ENCODE peak calls at places on chromosomes 1 and 21, in eight cellular contexts. T is ovary, G is uterus, E is H1, L is right atrium auricular region, R is right lobe of liver, S is keratinocyte, Y is tibial nerve. C is an unnamed sample.

GRCh38 chr1:71097428-71097827 is 16.6 kb upstream of the ZRANB2 start:
- DNase-seq in T (no peak), G (no peak), E (no peak), L (no peak), R (no peak), S (no peak), Y (no peak), C (no peak)

GRCh38 chr1:174413632-174414031 is 34.1 kb upstream of the GPR52 start:
- DNase-seq in T (no peak), G (no peak), E (no peak), L (no peak), R (no peak), S (no peak), Y (no peak), C (no peak)

GRCh38 chr1:171841931-171842723 is 829 bp downstream of the DNM3 start:
- DNase-seq in T (no peak), G (peak; percentile 18), E (peak; percentile 71), L (no peak), R (no peak), S (no peak), Y (no peak), C (no peak)

GRCh38 chr1:212012034-212012740 is 23.2 kb downstream of the INTS7 start:
- DNase-seq in T (peak; percentile 48), G (peak; percentile 50), E (peak; percentile 66), L (peak; percentile 77), R (peak; percentile 67), S (no peak), Y (peak; percentile 41), C (no peak)

GRCh38 chr1:184843732-184844495 is 89.3 kb upstream of the EDEM3 start:
- DNase-seq in T (no peak), G (no peak), E (no peak), L (no peak), R (no peak), S (no peak), Y (no peak), C (no peak)

GRCh38 chr21:45407629-45408247 is 2.8 kb downstream of the COL18A1 start:
- DNase-seq in T (no peak), G (no peak), E (no peak), L (no peak), R (peak; percentile 13), S (no peak), Y (no peak), C (no peak)

GRCh38 chr1:213692236-213692831 is 295.4 kb upstream of the PROX1 start:
- DNase-seq in T (no peak), G (no peak), E (no peak), L (no peak), R (no peak), S (no peak), Y (no peak), C (no peak)

GRCh38 chr1:110356379-110356778 is 17.2 kb downstream of the RBM15 start:
- DNase-seq in T (no peak), G (no peak), E (no peak), L (no peak), R (no peak), S (no peak), Y (no peak), C (no peak)

GRCh38 chr1:2911391-2912178 is 109.7 kb upstream of the ACTRT2 start:
- DNase-seq in T (no peak), G (no peak), E (no peak), L (no peak), R (no peak), S (no peak), Y (no peak), C (no peak)

GRCh38 chr1:201946224-201946908 is at the start of gene LMOD1:
- DNase-seq in T (peak; percentile 95), G (peak; percentile 95), E (peak; percentile 84), L (peak; percentile 94), R (peak; percentile 48), S (no peak), Y (peak; percentile 83), C (no peak)

GRCh38 chr1:15242766-15243165 is 4.3 kb upstream of the FHAD1 start:
- DNase-seq in T (no peak), G (no peak), E (no peak), L (peak; percentile 36), R (no peak), S (no peak), Y (no peak), C (no peak)

GRCh38 chr21:46126321-46127238 is 28.7 kb downstream of the COL6A2 start:
- DNase-seq in T (peak; percentile 14), G (peak; percentile 28), E (peak; percentile 39), L (no peak), R (peak; percentile 20), S (no peak), Y (peak; percentile 11), C (no peak)

GRCh38 chr1:177849130-177849529 is 120.7 kb downstream of the SEC16B start:
- DNase-seq in T (no peak), G (peak; percentile 37), E (no peak), L (no peak), R (no peak), S (peak; percentile 13), Y (no peak), C (no peak)

GRCh38 chr1:100626397-100626796 is 88.5 kb downstream of the GPR88 start:
- DNase-seq in T (no peak), G (no peak), E (no peak), L (no peak), R (no peak), S (no peak), Y (no peak), C (no peak)

GRCh38 chr1:1359668-1360468 is 1.5 kb upstream of the MXRA8 start:
- DNase-seq in T (peak; percentile 64), G (peak; percentile 75), E (no peak), L (no peak), R (no peak), S (no peak), Y (peak; percentile 80), C (no peak)

GRCh38 chr21:41678944-41679343 is 87.9 kb downstream of the RIPK4 start:
- DNase-seq in T (peak; percentile 79), G (peak; percentile 68), E (peak; percentile 87), L (peak; percentile 97), R (peak; percentile 94), S (peak; percentile 99), Y (peak; percentile 88), C (peak; percentile 42)

GRCh38 chr1:59750612-59751395 is 63.9 kb upstream of the HOOK1 start:
- DNase-seq in T (peak; percentile 49), G (peak; percentile 63), E (no peak), L (peak; percentile 69), R (no peak), S (peak; percentile 75), Y (peak; percentile 46), C (no peak)

GRCh38 chr1:108130812-108131211 is 69.3 kb downstream of the SLC25A24 start:
- DNase-seq in T (no peak), G (no peak), E (no peak), L (no peak), R (no peak), S (no peak), Y (no peak), C (no peak)

DNA sequence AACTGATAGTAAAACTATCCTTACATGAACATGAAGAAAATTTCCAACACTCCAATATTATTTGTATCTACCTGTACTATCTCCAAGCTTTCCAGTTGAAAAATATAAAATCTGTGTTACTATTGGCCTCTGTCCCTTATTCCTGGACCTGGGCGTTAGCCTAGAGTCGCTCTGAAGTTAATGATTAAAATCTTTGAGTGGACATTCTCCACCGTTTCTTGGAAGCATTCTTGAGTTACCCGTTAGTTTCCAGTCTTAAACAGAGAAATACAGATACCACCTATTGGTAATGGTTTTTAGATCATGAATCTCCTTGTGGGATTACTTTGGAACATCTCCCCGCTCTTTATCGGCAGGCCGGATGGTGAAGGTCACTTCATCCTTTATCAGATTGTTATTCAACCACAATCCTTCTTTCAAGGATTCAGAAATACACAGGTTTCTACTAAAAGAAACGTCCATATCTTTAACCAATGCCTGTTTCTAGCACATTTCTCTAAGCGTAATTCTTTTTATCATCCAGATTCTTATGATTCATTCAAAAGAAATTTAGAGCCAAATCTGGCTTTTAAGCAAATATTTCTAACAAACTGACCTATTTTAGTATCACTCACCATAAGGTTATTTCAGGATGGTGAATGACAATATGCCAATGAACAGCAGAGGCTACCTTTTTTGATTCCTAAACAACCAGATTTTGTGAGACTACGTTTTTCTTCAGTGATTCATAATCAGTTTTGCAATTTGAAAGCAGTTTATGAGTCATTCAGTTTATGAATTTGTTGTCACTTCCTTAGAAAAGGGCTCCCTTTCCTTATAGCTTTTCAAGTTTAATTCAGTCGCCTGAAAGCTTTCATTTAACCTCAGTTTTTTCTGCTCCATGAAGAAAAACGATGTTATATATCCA is 70.2 kb upstream of the ERRFI1 start:
- DNase-seq in T (no peak), G (no peak), E (no peak), L (no peak), R (no peak), S (peak; percentile 78), Y (no peak), C (no peak)
- H3K4me1 ChIP-seq in T (peaks cover 6% of the 10 kb centered on the region), G (peaks cover 6% of the 10 kb centered on the region), E (no peaks in the 10 kb centered on the region), L (peaks cover 21% of the 10 kb centered on the region), R (no peaks in the 10 kb centered on the region), S (peaks cover 56% of the 10 kb centered on the region), Y (peaks cover 24% of the 10 kb centered on the region), C (peaks cover 51% of the 10 kb centered on the region)

GRCh38 chr1:229412056-229412455 is 21.8 kb downstream of the ACTA1 start:
- DNase-seq in T (no peak), G (no peak), E (no peak), L (no peak), R (no peak), S (no peak), Y (no peak), C (no peak)
- H3K27ac ChIP-seq in T (no peak overlapping the region), G (no peak overlapping the region), E (no peak overlapping the region), L (peak overlapping the region; percentile 86), R (no peak overlapping the region), S (no peak overlapping the region), Y (no peak overlapping the region), C (no peak overlapping the region)

DNA sequence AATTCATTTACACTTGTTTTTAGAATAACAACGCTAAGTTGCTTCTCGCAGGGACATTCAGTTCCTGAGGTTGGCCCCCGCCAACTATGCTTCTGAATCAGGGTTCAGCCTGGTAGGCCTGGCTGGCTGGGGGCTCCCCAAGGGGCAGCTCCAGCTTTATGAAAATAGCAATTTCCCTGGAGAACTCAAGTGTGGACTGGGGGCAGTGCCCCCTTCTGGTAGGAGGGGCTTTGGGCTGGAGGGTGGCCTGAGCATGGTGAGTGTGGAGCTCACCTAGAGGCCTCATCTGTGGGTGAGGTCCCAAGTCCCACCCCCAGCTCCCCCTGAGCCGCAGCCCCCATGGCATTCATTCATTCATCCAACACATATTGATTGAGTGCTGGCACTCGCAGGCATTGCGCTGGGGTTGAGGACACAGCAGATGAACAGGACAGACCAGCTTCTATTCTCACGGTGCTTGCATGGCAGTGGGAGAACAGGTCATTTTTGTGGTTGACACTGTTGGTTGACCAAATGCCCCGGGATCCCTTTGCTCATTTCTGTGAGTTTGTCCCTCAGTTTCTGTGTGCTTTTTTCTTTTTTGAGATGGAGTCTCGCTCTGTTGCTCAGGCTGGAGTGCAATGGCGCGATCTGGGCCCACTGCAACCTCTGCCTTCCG is 79.2 kb downstream of the UBIAD1 start:
- DNase-seq in T (no peak), G (no peak), E (no peak), L (no peak), R (no peak), S (no peak), Y (no peak), C (no peak)
- TF ChIP-seq CTCF in T (no peak), G (no peak), E (peak; percentile 34), L (no peak), R (no peak), S (no peak), Y (no peak), C (no peak)

DNA sequence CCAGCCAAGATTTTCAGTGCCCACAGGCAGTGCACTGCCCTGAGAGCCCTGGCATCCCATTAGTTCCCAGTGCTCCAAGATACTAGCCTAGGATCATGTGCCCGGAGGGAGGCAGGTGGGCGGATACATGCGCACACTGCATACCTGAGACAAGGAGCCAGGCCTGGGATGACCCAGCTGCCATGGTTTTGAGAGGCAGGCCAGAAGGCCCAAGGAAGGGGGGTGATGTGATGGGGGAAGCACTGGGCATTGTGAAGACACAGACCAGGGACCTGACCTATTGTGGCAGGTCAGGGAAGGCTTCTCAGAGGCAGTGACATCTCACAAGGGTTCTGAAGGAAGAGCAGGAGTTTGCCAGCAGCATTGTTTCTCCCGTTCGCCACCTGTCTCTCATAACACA is 3.6 kb downstream of the ZC3H12A start:
- DNase-seq in T (no peak), G (no peak), E (no peak), L (peak; percentile 57), R (no peak), S (peak; percentile 30), Y (no peak), C (no peak)
- H3K4me1 ChIP-seq in T (peaks cover 38% of the 10 kb centered on the region), G (peaks cover 14% of the 10 kb centered on the region), E (peaks cover 30% of the 10 kb centered on the region), L (peaks cover 68% of the 10 kb centered on the region), R (no peaks in the 10 kb centered on the region), S (peaks cover 62% of the 10 kb centered on the region), Y (peaks cover 70% of the 10 kb centered on the region), C (peaks cover 56% of the 10 kb centered on the region)

C was measured in esophagus squamous epithelium.